ENCODE peak calls at places on chromosomes 1 and 21, in five cellular contexts. X is IMR-90, V is H1, N is GM12878, Y is WTC11. H is an unnamed sample.

GRCh38 chr1:192496369-192497056 is 79.1 kb upstream of the RGS1 start:
- DNase-seq in N (no peak), Y (no peak), V (no peak), X (no peak), H (no peak)

GRCh38 chr1:21435646-21436487 is 4.1 kb upstream of the NBPF3 start:
- DNase-seq in V (no peak), X (no peak), Y (no peak), N (no peak), H (no peak)

GRCh38 chr1:162561616-162562451 is at the start of gene UAP1:
- DNase-seq in V (peak; percentile 56), Y (no peak), X (no peak), N (no peak), H (no peak)

GRCh38 chr1:225460021-225460736 is 32.3 kb upstream of the LBR start:
- DNase-seq in V (no peak), X (no peak), Y (no peak), N (no peak), H (no peak)

GRCh38 chr1:248841702-248842395 is 3.8 kb downstream of the ZNF672 start:
- DNase-seq in V (peak; percentile 70), N (no peak), X (peak; percentile 65), Y (peak; percentile 62), H (peak; percentile 42)

GRCh38 chr1:192530254-192530653 is 45.3 kb upstream of the RGS1 start:
- DNase-seq in V (no peak), Y (no peak), X (peak; percentile 48), N (peak; percentile 93), H (no peak)

GRCh38 chr1:220962031-220962751 is 82.9 kb downstream of the HLX start:
- DNase-seq in V (no peak), Y (no peak), X (peak; percentile 98), N (no peak), H (peak; percentile 35)

GRCh38 chr1:32351859-32352745 is 10.2 kb downstream of the FAM229A start:
- DNase-seq in V (peak; percentile 54), Y (peak; percentile 40), X (peak; percentile 45), N (no peak), H (peak; percentile 40)

GRCh38 chr1:95197616-95198252 is 36.3 kb upstream of the RWDD3 start:
- DNase-seq in V (no peak), X (peak; percentile 50), Y (no peak), N (no peak), H (no peak)

GRCh38 chr21:16117851-16118592 is 388.2 kb downstream of the USP25 start:
- DNase-seq in N (no peak), Y (no peak), X (peak; percentile 88), V (no peak), H (no peak)

GRCh38 chr1:44259090-44259489 is 45.8 kb downstream of the DMAP1 start:
- DNase-seq in Y (no peak), X (no peak), V (no peak), N (no peak), H (no peak)
- TF ChIP-seq USF2 in Y (no peak), X (no peak), V (no peak), N (no peak), H (no peak)

DNA sequence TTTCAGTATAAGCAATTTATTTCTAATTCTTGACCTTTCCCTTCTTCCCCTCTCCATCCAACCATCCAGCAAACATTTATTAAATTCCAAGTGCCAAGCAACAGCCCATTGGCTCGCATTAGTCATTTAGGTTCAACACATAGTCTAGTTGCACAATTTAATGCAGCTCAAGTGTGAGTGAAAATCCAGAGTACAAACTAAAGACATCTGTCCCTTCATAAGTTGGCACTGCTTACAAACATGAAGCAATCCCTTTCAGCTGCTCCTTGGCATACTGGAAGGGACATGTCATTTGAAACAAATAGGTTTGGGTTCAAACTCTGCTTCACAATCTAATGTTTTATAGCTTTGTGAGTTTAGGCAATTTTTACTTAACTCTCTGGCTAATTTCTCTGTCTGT is 10.6 kb downstream of the CASQ2 start:
- DNase-seq in X (no peak), Y (no peak), N (no peak), V (no peak), H (no peak)
- TF ChIP-seq USF2 in X (no peak), Y (no peak), N (no peak), V (no peak), H (no peak)

GRCh38 chr1:50994997-50995396 is 25.0 kb downstream of the CDKN2C start:
- DNase-seq in N (no peak), V (no peak), X (no peak), Y (no peak), H (no peak)

GRCh38 chr1:50989694-50990093 is 19.6 kb downstream of the CDKN2C start:
- DNase-seq in Y (no peak), V (no peak), N (no peak), X (no peak), H (no peak)

GRCh38 chr1:50995651-50996050 is 25.6 kb downstream of the CDKN2C start:
- DNase-seq in X (no peak), Y (no peak), N (no peak), V (no peak), H (no peak)

GRCh38 chr1:50993645-50994044 is 23.6 kb downstream of the CDKN2C start:
- DNase-seq in N (no peak), X (no peak), Y (no peak), V (no peak), H (no peak)

DNA sequence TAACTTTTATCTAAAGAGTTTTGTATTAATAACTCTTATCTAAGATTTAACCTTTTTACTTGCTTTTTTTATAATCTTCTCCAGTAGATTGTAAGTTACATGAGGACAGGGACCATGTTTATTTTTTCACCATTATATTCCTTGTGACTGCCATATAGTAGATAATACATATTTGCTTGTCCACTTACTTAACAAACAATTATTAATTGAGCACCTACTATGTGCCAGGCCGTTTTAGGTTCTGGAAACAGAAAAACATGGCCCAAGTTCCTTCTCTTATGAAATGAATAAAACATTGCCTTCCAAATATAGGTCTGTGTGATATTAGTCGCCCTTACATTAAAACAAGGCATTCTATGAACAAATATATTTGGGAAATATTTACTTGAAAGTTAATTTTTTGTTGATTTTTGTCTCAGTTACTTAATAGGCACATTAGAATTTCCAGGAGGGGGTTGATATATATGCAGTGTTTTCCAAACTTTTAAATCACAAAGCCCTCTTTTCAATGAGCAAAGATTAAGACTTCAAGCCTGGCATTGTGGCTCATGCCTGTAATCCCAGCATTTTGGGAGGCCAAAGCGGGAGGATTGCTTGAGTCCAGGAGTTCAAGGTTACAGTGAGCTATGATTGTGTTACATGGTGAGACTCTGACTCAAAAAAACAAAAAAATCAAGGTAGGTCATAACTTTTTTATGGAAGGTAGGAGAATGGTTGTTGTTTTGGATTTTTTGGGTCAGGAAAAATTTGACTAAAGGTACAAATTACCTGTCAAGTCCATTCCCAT is 22.7 kb downstream of the CDKN2C start:
- DNase-seq in X (no peak), N (no peak), Y (no peak), V (no peak), H (no peak)
- TF ChIP-seq USF2 in X (no peak), N (no peak), Y (no peak), V (no peak), H (no peak)

DNA sequence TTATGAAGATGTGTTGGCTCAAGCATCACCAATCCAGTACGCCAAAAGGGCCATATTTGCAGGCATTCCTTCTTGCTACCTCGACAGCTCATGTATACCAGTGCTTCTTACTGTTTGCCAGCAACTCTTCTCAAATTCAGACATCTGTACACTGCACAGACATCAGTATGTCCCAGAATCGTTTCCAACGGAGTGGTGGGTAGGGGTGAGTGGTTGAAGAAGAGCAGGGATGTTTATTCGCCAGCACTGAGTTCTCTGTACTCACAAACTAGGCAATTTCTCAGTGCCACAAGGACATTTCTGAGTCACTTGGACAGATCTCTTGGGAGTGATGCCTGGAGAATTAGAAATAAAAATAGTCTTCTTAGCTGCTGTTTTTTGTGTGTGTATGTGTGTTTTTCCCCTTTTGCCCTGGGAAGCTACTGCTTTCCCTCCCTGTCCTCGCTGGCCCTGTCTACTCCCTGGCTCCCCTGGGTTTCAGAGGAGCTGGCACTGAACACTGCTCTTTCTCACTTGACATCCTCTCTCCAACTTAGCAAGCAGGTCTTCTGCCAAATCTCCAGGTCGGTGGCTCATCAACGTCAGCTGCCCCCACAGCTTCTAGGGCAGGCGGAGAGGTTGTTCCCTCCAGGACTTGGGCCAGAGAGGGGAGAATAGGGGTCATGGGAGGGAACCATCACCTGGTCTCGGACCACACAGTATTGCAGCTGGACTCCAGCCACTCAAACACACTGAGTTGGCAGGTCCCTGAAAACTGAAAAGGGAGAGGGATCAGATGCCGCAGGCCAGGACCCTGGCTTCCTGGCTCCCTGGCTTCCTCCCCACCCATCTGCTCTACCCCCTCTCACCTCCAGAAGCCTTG is 90.5 kb downstream of the NMNAT2 start:
- DNase-seq in N (no peak), Y (no peak), V (no peak), X (no peak), H (no peak)
- TF ChIP-seq USF2 in N (no peak), Y (no peak), V (no peak), X (no peak), H (no peak)

GRCh38 chr1:175071544-175071943 is 3.9 kb downstream of the TNN start:
- DNase-seq in V (no peak), Y (no peak), X (no peak), N (no peak), H (no peak)

GRCh38 chr1:175072131-175072941 is 4.7 kb downstream of the TNN start:
- DNase-seq in N (no peak), Y (no peak), X (peak; percentile 74), V (no peak), H (no peak)

GRCh38 chr1:175070818-175071217 is 3.2 kb downstream of the TNN start:
- DNase-seq in X (no peak), N (no peak), Y (no peak), V (no peak), H (no peak)

GRCh38 chr1:175073054-175073453 is 5.4 kb downstream of the TNN start:
- DNase-seq in V (no peak), Y (no peak), N (no peak), X (no peak), H (no peak)

GRCh38 chr1:175067707-175068106 is at the start of gene TNN:
- DNase-seq in X (no peak), Y (no peak), V (no peak), N (no peak), H (no peak)
- TF ChIP-seq USF2 in X (no peak), Y (no peak), V (no peak), N (no peak), H (no peak)

GRCh38 chr21:14303731-14304488 is 79.0 kb downstream of the HSPA13 start:
- DNase-seq in N (no peak), Y (no peak), V (no peak), X (no peak), H (no peak)

GRCh38 chr21:14308234-14308633 is 74.7 kb downstream of the HSPA13 start:
- DNase-seq in N (no peak), Y (no peak), X (no peak), V (no peak), H (no peak)

GRCh38 chr21:14306143-14306907 is 76.6 kb downstream of the HSPA13 start:
- DNase-seq in X (peak; percentile 3), Y (no peak), N (no peak), V (no peak), H (no peak)
- TF ChIP-seq USF2 in X (no peak), Y (no peak), N (no peak), V (no peak), H (no peak)

DNA sequence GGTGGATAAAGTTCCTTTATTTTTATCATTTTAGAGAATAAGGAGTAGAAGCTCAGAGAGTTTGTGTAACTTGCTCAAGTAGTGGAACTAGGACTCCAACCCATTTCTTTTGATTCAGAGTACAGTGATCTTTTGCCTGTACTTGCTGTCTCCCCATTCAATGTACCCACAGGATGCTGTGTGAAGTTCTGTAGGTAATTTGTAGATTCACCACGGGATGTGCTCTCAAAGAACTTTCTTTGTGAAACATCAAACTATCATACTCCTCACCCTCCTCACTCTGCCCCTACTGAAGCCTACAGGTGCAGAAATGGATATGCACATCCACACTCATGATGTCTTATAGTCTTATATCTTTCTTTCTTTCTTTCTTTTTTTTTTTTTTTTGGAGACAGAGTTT is 65.8 kb upstream of the HSPA13 start:
- DNase-seq in Y (no peak), X (no peak), V (no peak), N (no peak), H (no peak)
- TF ChIP-seq USF2 in Y (no peak), X (no peak), V (no peak), N (no peak), H (no peak)

H was measured in HepG2.